ENCODE peak calls at places on chromosomes 2 and 18, in six cellular contexts. N is cortex of kidney, B is C1 segment of cervical spinal cord, Q is right cardiac atrium, H is mesothelial cell of epicardium, E is esophagus muscularis mucosa. R is an unnamed sample.

GRCh38 chr2:158473719-158474392 is 17.1 kb downstream of the PKP4 start:
- DNase-seq in B (no peak), E (no peak), H (no peak), N (no peak), Q (no peak), R (no peak)

GRCh38 chr2:107986278-107987217 is at the start of gene SLC5A7:
- DNase-seq in H (peak), E (no peak), N (no peak), B (no peak), Q (no peak), R (no peak)

GRCh38 chr2:223976635-223977226 is 19.5 kb downstream of the MRPL44 start:
- DNase-seq in H (no peak), N (no peak), E (no peak), B (no peak), Q (no peak), R (no peak)

GRCh38 chr2:170817247-170817998 is 736 bp downstream of the GAD1 start:
- DNase-seq in E (no peak), H (no peak), Q (no peak), N (no peak), B (no peak), R (no peak)

GRCh38 chr18:36179562-36180334 is 7.5 kb upstream of the MOCOS start:
- DNase-seq in H (peak), N (no peak), B (no peak), E (no peak), Q (peak), R (no peak)

GRCh38 chr18:35024965-35025364 is 16.2 kb upstream of the MAPRE2 start:
- DNase-seq in N (no peak), B (no peak), Q (peak), E (peak), H (no peak), R (no peak)

GRCh38 chr2:45944075-45944474 is 292.6 kb downstream of the PRKCE start:
- DNase-seq in H (no peak), Q (no peak), N (no peak), E (no peak), B (no peak), R (no peak)

GRCh38 chr18:46173393-46174316 is 69.5 kb downstream of the HAUS1 start:
- DNase-seq in N (no peak), E (peak), H (peak), B (peak), Q (peak), R (peak)

GRCh38 chr2:66446178-66446860 is 11.4 kb downstream of the MEIS1 start:
- DNase-seq in H (no peak), B (peak), E (no peak), N (no peak), Q (peak), R (no peak)

GRCh38 chr18:11237066-11237465 is 87.7 kb upstream of the PIEZO2 start:
- DNase-seq in N (no peak), Q (no peak), B (no peak), H (no peak), E (no peak), R (no peak)